ENCODE peak calls at places on chromosomes 7 and 10, in nine cellular contexts. X, W, U, O, G, N, I, C and A are unnamed samples. For H3K4me1, the result is how much of the 10 kb centered on the place peaks cover.

GRCh38 chr7:46786221-46786951 is 795.5 kb downstream of the TNS3 start:
- DNase-seq in X (no peak), W (no peak), U (no peak), O (no peak), G (no peak), N (peak), I (no peak), C (no peak), A (no peak)

GRCh38 chr10:31912898-31913847 is 15.5 kb downstream of the ARHGAP12 start:
- DNase-seq in X (peak), W (no peak), U (no peak), O (no peak), G (no peak), N (no peak), I (no peak), C (no peak), A (no peak)

GRCh38 chr10:75950307-75950706 is 518.9 kb downstream of the LRMDA start:
- DNase-seq in X (no peak), W (no peak), U (no peak), O (no peak), G (no peak), N (no peak), I (no peak), C (no peak), A (no peak)

GRCh38 chr7:87220734-87221215 is 1.2 kb upstream of the TMEM243 start:
- DNase-seq in X (peak), W (peak), U (no peak), O (no peak), G (no peak), N (peak), I (peak), C (no peak), A (no peak)

GRCh38 chr7:116924741-116925140 is 28.6 kb upstream of the ST7 start:
- DNase-seq in X (no peak), W (no peak), U (no peak), O (no peak), G (no peak), N (no peak), I (no peak), C (no peak), A (no peak)

GRCh38 chr10:87817291-87817872 is 644 bp downstream of the ATAD1 start:
- DNase-seq in X (no peak), W (no peak), U (no peak), O (peak), G (no peak), N (peak), I (no peak), C (no peak), A (no peak)

GRCh38 chr7:41880107-41880506 is 177.2 kb upstream of the INHBA start:
- DNase-seq in X (no peak), W (no peak), U (no peak), O (no peak), G (no peak), N (no peak), I (no peak), C (no peak), A (no peak)

GRCh38 chr7:35424869-35425495 is 171.1 kb upstream of the TBX20 start:
- DNase-seq in X (no peak), W (peak), U (peak), O (peak), G (no peak), N (peak), I (peak), C (no peak), A (no peak)

GRCh38 chr10:119281581-119282071 is 74.3 kb downstream of the GRK5 start:
- DNase-seq in X (peak), W (peak), U (peak), O (peak), G (no peak), N (no peak), I (peak), C (no peak), A (no peak)

GRCh38 chr7:103879411-103879810 is 110.0 kb downstream of the RELN start:
- DNase-seq in X (no peak), W (no peak), U (no peak), O (no peak), G (no peak), N (no peak), I (peak), C (no peak), A (no peak)

GRCh38 chr7:126948664-126949063 is 304.1 kb downstream of the GRM8 start:
- DNase-seq in X (no peak), W (no peak), U (no peak), O (no peak), G (no peak), N (no peak), I (no peak), C (no peak), A (no peak)

GRCh38 chr10:2099321-2099720 is 362.0 kb upstream of the ADARB2 start:
- DNase-seq in X (no peak), W (no peak), U (no peak), O (no peak), G (no peak), N (no peak), I (no peak), C (no peak), A (peak)

GRCh38 chr10:99854860-99855259 is 72.4 kb downstream of the ABCC2 start:
- DNase-seq in X (peak), W (no peak), U (no peak), O (peak), G (no peak), N (peak), I (peak), C (no peak), A (no peak)

GRCh38 chr10:26759008-26759407 is 61.5 kb downstream of the PDSS1 start:
- DNase-seq in X (no peak), W (no peak), U (no peak), O (no peak), G (no peak), N (no peak), I (no peak), C (no peak), A (no peak)

GRCh38 chr7:6294839-6295238 is 22.4 kb upstream of the CYTH3 start:
- DNase-seq in X (no peak), W (no peak), U (no peak), O (no peak), G (no peak), N (no peak), I (no peak), C (no peak), A (no peak)

GRCh38 chr7:45882465-45882810 is 5.8 kb upstream of the IGFBP1 start:
- DNase-seq in X (no peak), W (no peak), U (no peak), O (no peak), G (no peak), N (no peak), I (no peak), C (no peak), A (peak)

GRCh38 chr7:43791665-43792064 is 33.2 kb downstream of the BLVRA start:
- DNase-seq in X (no peak), W (no peak), U (no peak), O (no peak), G (no peak), N (no peak), I (no peak), C (no peak), A (no peak)

GRCh38 chr10:110833234-110833940 is 38.3 kb upstream of the PDCD4 start:
- DNase-seq in X (peak), W (no peak), U (peak), O (no peak), G (no peak), N (no peak), I (no peak), C (no peak), A (no peak)

GRCh38 chr10:132392811-132393694 is 3.9 kb upstream of the PWWP2B start:
- DNase-seq in X (peak), W (peak), U (no peak), O (no peak), G (no peak), N (no peak), I (no peak), C (no peak), A (no peak)

GRCh38 chr10:108545921-108546320 is 1377.4 kb downstream of the XPNPEP1 start:
- DNase-seq in X (no peak), W (no peak), U (no peak), O (no peak), G (no peak), N (no peak), I (no peak), C (peak), A (no peak)

GRCh38 chr7:78383096-78383495 is 584.5 kb downstream of the PHTF2 start:
- DNase-seq in X (no peak), W (no peak), U (no peak), O (no peak), G (no peak), N (no peak), I (no peak), C (no peak), A (no peak)

GRCh38 chr10:52906046-52906445 is 133.5 kb upstream of the MBL2 start:
- DNase-seq in X (no peak), W (no peak), U (no peak), O (no peak), G (no peak), N (no peak), I (no peak), C (no peak), A (no peak)

GRCh38 chr10:52908483-52908882 is 135.9 kb upstream of the MBL2 start:
- DNase-seq in X (no peak), W (no peak), U (no peak), O (no peak), G (no peak), N (no peak), I (no peak), C (no peak), A (no peak)

DNA sequence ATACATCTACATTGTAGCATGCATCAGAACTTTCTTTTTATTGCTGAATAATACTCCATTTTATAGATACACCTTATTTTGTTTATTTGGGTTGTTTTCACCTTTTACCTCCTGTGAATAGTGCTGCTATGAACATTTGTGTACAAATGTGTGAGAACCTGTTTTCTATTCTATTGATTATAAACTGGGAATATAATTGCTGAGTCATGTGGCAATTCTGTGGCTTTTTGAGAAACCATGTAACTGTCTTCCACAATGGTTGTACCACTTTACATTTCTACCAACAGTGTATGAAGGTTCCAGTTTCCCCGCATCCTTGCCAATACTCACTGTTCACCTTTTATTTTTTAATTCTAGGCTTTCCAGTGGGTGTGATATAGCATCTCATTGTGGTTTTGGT is 138.6 kb upstream of the MBL2 start:
- DNase-seq in X (no peak), W (no peak), U (no peak), O (no peak), G (no peak), N (no peak), I (no peak), C (no peak), A (no peak)
- H3K4me1 ChIP-seq in X (under half), W (under half), U (under half), O (under half), G (under half), N (under half), I (under half), C (under half), A (under half)

GRCh38 chr10:127195571-127196226 is 692 bp downstream of the INSYN2A start:
- DNase-seq in X (no peak), W (no peak), U (no peak), O (no peak), G (no peak), N (peak), I (peak), C (no peak), A (no peak)
- TF ChIP-seq EP300 in X (no peak), W (no peak), U (no peak), O (no peak), G (no peak), N (no peak), I (no peak), C (no peak), A (no peak)

DNA sequence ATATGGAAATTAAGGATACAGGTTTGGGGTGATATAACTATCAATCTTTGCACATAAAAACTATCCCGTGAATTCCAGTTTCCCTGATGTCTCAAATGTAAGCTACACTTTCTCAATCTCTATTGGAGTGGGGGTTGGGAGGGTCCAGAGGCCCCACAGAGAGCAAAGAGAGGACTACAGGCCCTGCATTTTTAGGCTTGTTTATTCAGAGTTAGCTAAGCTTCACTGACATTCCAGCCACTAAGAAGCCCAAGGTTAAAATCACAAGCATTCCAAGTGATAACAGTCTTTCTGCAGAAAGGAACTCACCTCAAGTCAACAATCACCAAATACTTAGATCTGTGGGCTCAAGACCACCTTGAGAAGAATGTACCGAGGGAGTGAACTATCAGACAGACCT is 31.6 kb upstream of the LAMB1 start:
- DNase-seq in X (no peak), W (no peak), U (no peak), O (no peak), G (no peak), N (no peak), I (no peak), C (no peak), A (no peak)
- H3K4me3 ChIP-seq in X (no peak), W (no peak), U (no peak), O (no peak), G (no peak), N (no peak), I (no peak), C (no peak), A (no peak)

GRCh38 chr7:150963707-150964559 is 14.2 kb downstream of the KCNH2 start:
- DNase-seq in X (peak), W (no peak), U (no peak), O (no peak), G (no peak), N (no peak), I (no peak), C (no peak), A (no peak)
- H3K4me1 ChIP-seq in X (under half), W (under half), U (half or more), O (under half), G (under half), N (under half), I (under half), C (under half), A (half or more)

GRCh38 chr7:137167609-137168008 is 175.9 kb downstream of the PTN start:
- DNase-seq in X (no peak), W (no peak), U (no peak), O (no peak), G (no peak), N (no peak), I (no peak), C (no peak), A (no peak)

GRCh38 chr7:137169282-137169698 is 174.2 kb downstream of the PTN start:
- DNase-seq in X (peak), W (peak), U (peak), O (peak), G (no peak), N (peak), I (peak), C (no peak), A (no peak)

GRCh38 chr7:137160236-137160635 is 183.3 kb downstream of the PTN start:
- DNase-seq in X (no peak), W (no peak), U (no peak), O (no peak), G (no peak), N (no peak), I (no peak), C (no peak), A (no peak)

GRCh38 chr7:137164251-137164650 is 179.3 kb downstream of the PTN start:
- DNase-seq in X (no peak), W (no peak), U (no peak), O (no peak), G (peak), N (no peak), I (no peak), C (no peak), A (no peak)
- TF ChIP-seq EP300 in X (no peak), W (no peak), U (no peak), O (no peak), G (no peak), N (no peak), I (no peak), C (no peak), A (no peak)

GRCh38 chr7:40470817-40471216 is 336.0 kb downstream of the SUGCT start:
- DNase-seq in X (no peak), W (no peak), U (no peak), O (no peak), G (no peak), N (no peak), I (no peak), C (no peak), A (no peak)
- H3K4me3 ChIP-seq in X (no peak), W (no peak), U (no peak), O (no peak), G (no peak), N (no peak), I (peak), C (no peak), A (no peak)

DNA sequence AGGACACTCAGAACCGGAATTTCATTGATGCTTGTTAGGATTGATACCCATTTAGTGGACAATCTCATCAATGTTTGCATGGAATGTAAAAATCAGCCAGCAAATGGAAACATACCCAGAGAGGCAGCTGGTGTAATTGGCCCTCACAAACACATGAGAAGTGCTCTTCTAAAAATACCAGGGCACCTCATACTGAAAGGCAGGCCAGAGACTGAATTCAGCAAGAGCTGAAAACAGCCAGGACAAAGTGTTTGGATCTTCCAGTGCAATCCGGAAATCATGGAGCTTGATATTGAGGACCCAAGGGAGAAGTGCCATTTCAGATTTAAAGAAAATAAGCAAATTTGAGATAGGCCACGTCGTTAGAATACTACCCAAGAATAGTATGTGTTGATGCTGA is 498.6 kb downstream of the GALNT17 start:
- DNase-seq in X (no peak), W (no peak), U (no peak), O (no peak), G (no peak), N (no peak), I (no peak), C (no peak), A (no peak)
- H3K4me1 ChIP-seq in X (under half), W (under half), U (under half), O (under half), G (under half), N (under half), I (under half), C (under half), A (under half)

GRCh38 chr10:125344573-125345121 is 184.3 kb upstream of the CTBP2 start:
- DNase-seq in X (no peak), W (peak), U (peak), O (no peak), G (no peak), N (no peak), I (peak), C (peak), A (no peak)
- TF ChIP-seq EP300 in X (no peak), W (no peak), U (no peak), O (no peak), G (no peak), N (no peak), I (no peak), C (no peak), A (no peak)

GRCh38 chr10:98307916-98308315 is 39.9 kb upstream of the LOXL4 start:
- DNase-seq in X (no peak), W (no peak), U (no peak), O (no peak), G (no peak), N (no peak), I (no peak), C (no peak), A (no peak)
- H3K4me3 ChIP-seq in X (no peak), W (no peak), U (no peak), O (no peak), G (no peak), N (no peak), I (no peak), C (no peak), A (no peak)